ENCODE peak calls at places on chromosomes 6 and 20, in seven cellular contexts. One of them, this sample, is unnamed. For H3K27me3, the result is how much of the 10 kb centered on the place peaks cover.

GRCh38 chr6:39339557-39340555 is 17.4 kb upstream of the KCNK16 start:
- DNase-seq in H1: no peak
- DNase-seq in cardiac muscle cell: peak
- DNase-seq in hepatocyte: no peak
- DNase-seq in mesendoderm: no peak
- DNase-seq in dorsolateral prefrontal cortex: no peak
- DNase-seq in AG04450: no peak
- DNase-seq in this sample: no peak

GRCh38 chr20:15144911-15145310 is 807.5 kb upstream of the FLRT3 start:
- DNase-seq in AG04450: no peak
- DNase-seq in H1: no peak
- DNase-seq in cardiac muscle cell: peak
- DNase-seq in hepatocyte: no peak
- DNase-seq in mesendoderm: no peak
- DNase-seq in dorsolateral prefrontal cortex: no peak
- DNase-seq in this sample: no peak

GRCh38 chr6:155505560-155505959 is 49.9 kb upstream of the NOX3 start:
- DNase-seq in H1: no peak
- DNase-seq in dorsolateral prefrontal cortex: no peak
- DNase-seq in mesendoderm: no peak
- DNase-seq in cardiac muscle cell: no peak
- DNase-seq in hepatocyte: no peak
- DNase-seq in AG04450: no peak
- DNase-seq in this sample: no peak

GRCh38 chr20:37245671-37246237 is 15.9 kb downstream of the GHRH start:
- DNase-seq in dorsolateral prefrontal cortex: no peak
- DNase-seq in cardiac muscle cell: no peak
- DNase-seq in mesendoderm: no peak
- DNase-seq in H1: no peak
- DNase-seq in hepatocyte: no peak
- DNase-seq in AG04450: no peak
- DNase-seq in this sample: no peak

GRCh38 chr20:61123286-61123685 is 128.8 kb upstream of the CDH4 start:
- DNase-seq in dorsolateral prefrontal cortex: no peak
- DNase-seq in cardiac muscle cell: no peak
- DNase-seq in mesendoderm: no peak
- DNase-seq in H1: no peak
- DNase-seq in AG04450: no peak
- DNase-seq in hepatocyte: no peak
- DNase-seq in this sample: no peak

GRCh38 chr6:15076565-15076964 is 169.3 kb upstream of the JARID2 start:
- DNase-seq in cardiac muscle cell: no peak
- DNase-seq in mesendoderm: no peak
- DNase-seq in H1: no peak
- DNase-seq in dorsolateral prefrontal cortex: no peak
- DNase-seq in hepatocyte: no peak
- DNase-seq in AG04450: no peak
- DNase-seq in this sample: no peak

GRCh38 chr6:2854394-2854982 is 12.8 kb upstream of the SERPINB1 start:
- DNase-seq in cardiac muscle cell: no peak
- DNase-seq in AG04450: no peak
- DNase-seq in H1: no peak
- DNase-seq in hepatocyte: no peak
- DNase-seq in mesendoderm: no peak
- DNase-seq in dorsolateral prefrontal cortex: no peak
- DNase-seq in this sample: no peak

GRCh38 chr6:164072240-164072666 is 657.7 kb downstream of the QKI start:
- DNase-seq in mesendoderm: no peak
- DNase-seq in cardiac muscle cell: no peak
- DNase-seq in AG04450: no peak
- DNase-seq in dorsolateral prefrontal cortex: no peak
- DNase-seq in hepatocyte: no peak
- DNase-seq in H1: no peak
- DNase-seq in this sample: no peak

GRCh38 chr6:168674595-168674994 is 233.6 kb downstream of the SMOC2 start:
- DNase-seq in hepatocyte: no peak
- DNase-seq in H1: no peak
- DNase-seq in AG04450: no peak
- DNase-seq in mesendoderm: no peak
- DNase-seq in cardiac muscle cell: no peak
- DNase-seq in dorsolateral prefrontal cortex: no peak
- DNase-seq in this sample: no peak

DNA sequence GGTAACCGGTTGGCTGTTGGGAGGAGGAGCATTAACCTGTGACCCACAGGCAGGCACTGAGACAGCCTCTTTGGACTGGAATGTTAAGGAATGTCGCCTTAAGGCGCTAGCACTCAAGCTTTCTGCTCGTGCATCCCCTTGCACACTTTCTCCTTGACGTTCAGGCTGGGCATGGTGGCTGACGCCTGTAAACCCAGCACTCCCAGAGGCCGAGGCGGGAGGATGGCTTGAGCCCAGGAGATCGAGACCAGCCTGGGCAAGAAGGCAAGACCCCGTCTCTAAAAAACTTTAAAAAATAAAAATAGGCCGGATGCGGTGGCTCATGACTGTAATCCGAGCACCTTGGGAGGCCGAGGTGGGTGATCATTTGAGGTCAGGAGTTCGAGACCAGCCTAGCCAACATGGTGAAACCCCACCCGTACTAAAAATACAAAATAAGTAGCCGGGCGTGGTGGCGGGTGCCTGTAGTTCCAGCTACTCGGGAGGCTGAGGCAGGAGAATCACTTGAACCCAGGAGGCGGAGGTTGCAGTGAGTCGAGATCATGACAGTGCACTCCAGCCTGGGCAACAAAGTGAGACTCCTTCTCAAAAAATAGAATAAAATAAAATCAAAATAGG is 1.9 kb upstream of the GID8 start:
- DNase-seq in hepatocyte: no peak
- DNase-seq in mesendoderm: peak
- DNase-seq in dorsolateral prefrontal cortex: no peak
- DNase-seq in H1: no peak
- DNase-seq in AG04450: no peak
- DNase-seq in cardiac muscle cell: no peak
- DNase-seq in this sample: no peak
- H3K4me3 ChIP-seq in hepatocyte: peak
- H3K4me3 ChIP-seq in mesendoderm: no peak
- H3K4me3 ChIP-seq in dorsolateral prefrontal cortex: no peak
- H3K4me3 ChIP-seq in H1: peak
- H3K4me3 ChIP-seq in AG04450: peak
- H3K4me3 ChIP-seq in cardiac muscle cell: no peak
- H3K4me3 ChIP-seq in this sample: no peak

GRCh38 chr20:401682-402495 is 6.2 kb upstream of the RBCK1 start:
- DNase-seq in AG04450: peak
- DNase-seq in cardiac muscle cell: no peak
- DNase-seq in hepatocyte: peak
- DNase-seq in H1: no peak
- DNase-seq in dorsolateral prefrontal cortex: no peak
- DNase-seq in mesendoderm: peak
- DNase-seq in this sample: peak
- H3K27ac ChIP-seq in AG04450: peak
- H3K27ac ChIP-seq in cardiac muscle cell: no peak
- H3K27ac ChIP-seq in hepatocyte: peak
- H3K27ac ChIP-seq in H1: no peak
- H3K27ac ChIP-seq in dorsolateral prefrontal cortex: no peak
- H3K27ac ChIP-seq in mesendoderm: no peak
- H3K27ac ChIP-seq in this sample: no peak

DNA sequence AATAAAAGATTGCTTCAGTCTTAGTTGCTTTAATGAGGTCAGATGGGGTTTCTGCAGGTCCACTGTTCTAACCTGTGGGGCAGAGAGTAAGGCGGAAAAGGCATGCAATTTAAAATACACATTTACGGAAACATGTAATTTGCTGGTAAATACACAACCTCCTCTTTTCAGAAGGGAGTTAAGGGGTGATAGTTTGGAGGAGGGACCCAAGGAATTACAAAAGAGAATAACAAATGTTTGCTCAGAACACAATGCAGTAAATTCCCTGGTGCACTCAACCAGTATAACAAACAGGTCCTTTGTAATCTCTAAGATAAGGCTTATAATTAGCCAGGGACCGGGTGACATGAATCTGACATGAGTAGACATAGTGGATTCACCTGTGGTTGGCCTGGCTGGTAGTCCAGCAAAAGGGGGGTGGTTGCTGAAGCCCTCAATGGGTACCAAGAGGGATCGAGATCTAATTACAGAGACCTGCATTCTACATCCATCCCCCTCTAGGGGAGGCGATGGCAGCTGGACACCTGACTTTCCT is 295.1 kb downstream of the PHACTR1 start:
- DNase-seq in cardiac muscle cell: no peak
- DNase-seq in AG04450: no peak
- DNase-seq in hepatocyte: no peak
- DNase-seq in H1: no peak
- DNase-seq in dorsolateral prefrontal cortex: no peak
- DNase-seq in mesendoderm: no peak
- DNase-seq in this sample: peak
- H3K27me3 ChIP-seq in cardiac muscle cell: half or more
- H3K27me3 ChIP-seq in AG04450: under half
- H3K27me3 ChIP-seq in hepatocyte: half or more
- H3K27me3 ChIP-seq in H1: under half
- H3K27me3 ChIP-seq in dorsolateral prefrontal cortex: under half
- H3K27me3 ChIP-seq in mesendoderm: under half
- H3K27me3 ChIP-seq in this sample: under half

GRCh38 chr6:132140150-132140549 is 189.0 kb upstream of the CCN2 start:
- DNase-seq in dorsolateral prefrontal cortex: no peak
- DNase-seq in AG04450: no peak
- DNase-seq in mesendoderm: no peak
- DNase-seq in hepatocyte: no peak
- DNase-seq in H1: no peak
- DNase-seq in cardiac muscle cell: no peak
- DNase-seq in this sample: no peak
- H3K4me3 ChIP-seq in dorsolateral prefrontal cortex: no peak
- H3K4me3 ChIP-seq in AG04450: no peak
- H3K4me3 ChIP-seq in mesendoderm: no peak
- H3K4me3 ChIP-seq in hepatocyte: no peak
- H3K4me3 ChIP-seq in H1: no peak
- H3K4me3 ChIP-seq in cardiac muscle cell: no peak
- H3K4me3 ChIP-seq in this sample: no peak

DNA sequence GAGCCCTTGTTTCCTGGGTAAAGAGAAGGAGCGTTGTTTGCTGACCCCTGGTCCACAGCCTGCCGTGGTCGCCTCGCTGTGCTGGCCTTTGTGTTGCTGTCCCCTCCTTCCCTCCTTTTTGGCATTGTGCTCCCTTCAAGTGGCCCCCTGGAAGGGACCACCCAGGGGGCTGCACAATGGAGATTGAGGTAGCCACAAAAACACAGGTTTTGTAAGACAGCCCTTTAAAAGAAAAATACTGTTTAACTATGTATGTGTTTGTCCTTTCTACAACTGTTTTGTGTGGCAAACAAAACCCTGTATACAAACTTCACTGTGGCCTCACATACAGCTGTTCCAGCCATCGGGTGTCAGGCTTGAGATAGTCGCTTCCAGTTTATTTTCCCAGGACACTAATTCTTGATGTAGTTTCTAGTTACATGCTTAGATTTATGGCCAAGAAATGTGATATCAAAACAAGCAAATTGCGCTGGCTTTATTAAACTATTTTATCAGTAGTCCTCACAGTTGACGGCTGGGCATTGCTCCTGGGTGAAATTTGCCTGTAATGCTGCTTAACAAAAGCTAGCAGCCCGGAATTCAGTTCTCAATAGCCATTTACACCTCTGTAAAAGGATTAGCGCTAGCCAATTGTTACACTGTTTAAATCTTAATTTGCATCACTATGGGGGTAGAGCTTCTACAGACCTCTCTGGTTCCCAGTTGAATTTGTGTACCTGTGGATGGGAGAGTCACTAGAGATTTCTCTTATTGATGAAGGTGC is 64.1 kb downstream of the KIZ start:
- DNase-seq in H1: peak
- DNase-seq in cardiac muscle cell: no peak
- DNase-seq in AG04450: no peak
- DNase-seq in dorsolateral prefrontal cortex: no peak
- DNase-seq in hepatocyte: no peak
- DNase-seq in mesendoderm: peak
- DNase-seq in this sample: no peak
- H3K27ac ChIP-seq in H1: peak
- H3K27ac ChIP-seq in cardiac muscle cell: no peak
- H3K27ac ChIP-seq in AG04450: no peak
- H3K27ac ChIP-seq in dorsolateral prefrontal cortex: no peak
- H3K27ac ChIP-seq in hepatocyte: no peak
- H3K27ac ChIP-seq in mesendoderm: peak
- H3K27ac ChIP-seq in this sample: no peak

GRCh38 chr6:133896344-133896721 is 7.4 kb downstream of the TCF21 start:
- DNase-seq in hepatocyte: peak
- DNase-seq in H1: no peak
- DNase-seq in AG04450: no peak
- DNase-seq in mesendoderm: no peak
- DNase-seq in dorsolateral prefrontal cortex: no peak
- DNase-seq in cardiac muscle cell: no peak
- DNase-seq in this sample: peak

GRCh38 chr6:133894369-133894768 is 5.5 kb downstream of the TCF21 start:
- DNase-seq in H1: no peak
- DNase-seq in mesendoderm: no peak
- DNase-seq in cardiac muscle cell: no peak
- DNase-seq in dorsolateral prefrontal cortex: no peak
- DNase-seq in hepatocyte: no peak
- DNase-seq in AG04450: no peak
- DNase-seq in this sample: no peak

GRCh38 chr6:133893324-133893692 is 4.4 kb downstream of the TCF21 start:
- DNase-seq in cardiac muscle cell: no peak
- DNase-seq in dorsolateral prefrontal cortex: no peak
- DNase-seq in hepatocyte: no peak
- DNase-seq in AG04450: no peak
- DNase-seq in mesendoderm: no peak
- DNase-seq in H1: no peak
- DNase-seq in this sample: no peak

GRCh38 chr6:133894795-133895401 is 6.0 kb downstream of the TCF21 start:
- DNase-seq in dorsolateral prefrontal cortex: no peak
- DNase-seq in hepatocyte: peak
- DNase-seq in mesendoderm: no peak
- DNase-seq in AG04450: peak
- DNase-seq in H1: no peak
- DNase-seq in cardiac muscle cell: peak
- DNase-seq in this sample: peak

GRCh38 chr6:133895573-133896343 is 6.8 kb downstream of the TCF21 start:
- DNase-seq in hepatocyte: peak
- DNase-seq in cardiac muscle cell: peak
- DNase-seq in dorsolateral prefrontal cortex: no peak
- DNase-seq in mesendoderm: peak
- DNase-seq in AG04450: no peak
- DNase-seq in H1: no peak
- DNase-seq in this sample: peak
- H3K27me3 ChIP-seq in hepatocyte: half or more
- H3K27me3 ChIP-seq in cardiac muscle cell: half or more
- H3K27me3 ChIP-seq in dorsolateral prefrontal cortex: under half
- H3K27me3 ChIP-seq in mesendoderm: under half
- H3K27me3 ChIP-seq in AG04450: under half
- H3K27me3 ChIP-seq in H1: half or more
- H3K27me3 ChIP-seq in this sample: under half

DNA sequence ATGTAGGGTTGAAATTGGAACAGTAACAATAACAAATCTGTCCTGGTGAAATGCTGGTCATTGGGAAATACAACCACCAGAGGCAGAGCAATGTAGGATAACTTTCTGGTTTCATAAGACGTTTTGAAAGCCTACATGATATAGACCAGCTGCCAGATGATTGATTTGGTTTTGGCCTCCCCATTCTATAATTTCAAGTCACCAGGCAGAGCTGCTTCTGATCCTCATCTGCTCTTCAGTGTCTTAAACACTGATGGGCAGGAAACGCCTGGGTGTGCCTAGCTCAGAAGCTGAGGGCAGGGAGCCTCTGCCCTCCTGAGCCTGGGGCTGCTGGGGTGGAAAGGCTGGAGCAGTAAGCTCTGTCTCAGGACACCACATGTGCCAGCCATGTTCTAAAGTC is 24.5 kb downstream of the DHX35 start:
- DNase-seq in AG04450: no peak
- DNase-seq in dorsolateral prefrontal cortex: no peak
- DNase-seq in H1: no peak
- DNase-seq in cardiac muscle cell: no peak
- DNase-seq in mesendoderm: no peak
- DNase-seq in hepatocyte: no peak
- DNase-seq in this sample: no peak
- H3K4me3 ChIP-seq in AG04450: no peak
- H3K4me3 ChIP-seq in dorsolateral prefrontal cortex: no peak
- H3K4me3 ChIP-seq in H1: no peak
- H3K4me3 ChIP-seq in cardiac muscle cell: no peak
- H3K4me3 ChIP-seq in mesendoderm: no peak
- H3K4me3 ChIP-seq in hepatocyte: no peak
- H3K4me3 ChIP-seq in this sample: no peak